ENCODE peak calls at places on chromosomes 13 and 19, in nine cellular contexts. A is BE2C, J is sigmoid colon, N is psoas muscle, Z is uterus, G is MM.1S, P is GM23338, M is cardiac muscle cell, I is heart right ventricle. E is an unnamed sample. For H3K27me3 and H3K4me1, the result is how much of the 10 kb centered on the place peaks cover.

GRCh38 chr13:74751739-74752138 is 617.5 kb upstream of the KLF12 start:
- DNase-seq in A (peak), J (no peak), N (no peak), Z (no peak), G (no peak), P (no peak), M (no peak), I (no peak), E (no peak)

GRCh38 chr13:98253526-98253925 is 76.5 kb upstream of the RNF113B start:
- DNase-seq in A (no peak), J (no peak), N (no peak), Z (no peak), G (no peak), P (no peak), M (no peak), I (no peak), E (no peak)

GRCh38 chr19:2487780-2488330 is 11.9 kb downstream of the GADD45B start:
- DNase-seq in A (no peak), J (no peak), N (no peak), Z (no peak), G (no peak), P (no peak), M (no peak), I (no peak), E (no peak)

GRCh38 chr13:37640499-37640898 is 41.9 kb upstream of the POSTN start:
- DNase-seq in A (no peak), J (no peak), N (no peak), Z (no peak), G (no peak), P (peak), M (peak), I (no peak), E (no peak)

GRCh38 chr19:4009990-4010807 is 2.7 kb downstream of the PIAS4 start:
- DNase-seq in A (no peak), J (peak), N (no peak), Z (no peak), G (no peak), P (no peak), M (no peak), I (no peak), E (no peak)

GRCh38 chr19:48290923-48291700 is 21.2 kb downstream of the ZNF114 start:
- DNase-seq in A (peak), J (peak), N (peak), Z (peak), G (peak), P (peak), M (peak), I (peak), E (peak)

GRCh38 chr19:789473-790052 is 7.7 kb upstream of the PTBP1 start:
- DNase-seq in A (peak), J (no peak), N (peak), Z (no peak), G (no peak), P (peak), M (peak), I (peak), E (no peak)

GRCh38 chr19:2461751-2462634 is 5.2 kb upstream of the LMNB2 start:
- DNase-seq in A (peak), J (no peak), N (peak), Z (peak), G (peak), P (peak), M (peak), I (peak), E (peak)

GRCh38 chr19:58399903-58400637 is 4.6 kb downstream of the RNF225 start:
- DNase-seq in A (no peak), J (peak), N (no peak), Z (no peak), G (no peak), P (no peak), M (no peak), I (no peak), E (no peak)

GRCh38 chr19:29854033-29854432 is 42.2 kb downstream of the CCNE1 start:
- DNase-seq in A (no peak), J (peak), N (no peak), Z (no peak), G (no peak), P (no peak), M (no peak), I (no peak), E (no peak)

GRCh38 chr13:110012102-110012739 is 225.8 kb upstream of the IRS2 start:
- DNase-seq in A (no peak), J (no peak), N (no peak), Z (no peak), G (no peak), P (no peak), M (no peak), I (no peak), E (peak)

GRCh38 chr19:778910-779653 is 18.2 kb upstream of the PTBP1 start:
- DNase-seq in A (no peak), J (peak), N (peak), Z (peak), G (no peak), P (peak), M (no peak), I (no peak), E (no peak)

GRCh38 chr19:10111405-10111811 is at the start of gene P2RY11:
- DNase-seq in A (peak), J (no peak), N (no peak), Z (no peak), G (no peak), P (no peak), M (no peak), I (no peak), E (no peak)

GRCh38 chr13:59176775-59177174 is 987.0 kb downstream of the DIAPH3 start:
- DNase-seq in A (no peak), J (no peak), N (no peak), Z (no peak), G (no peak), P (peak), M (no peak), I (no peak), E (no peak)

GRCh38 chr19:16386619-16387240 is 62.1 kb downstream of the KLF2 start:
- DNase-seq in A (peak), J (peak), N (no peak), Z (peak), G (peak), P (peak), M (peak), I (no peak), E (no peak)

GRCh38 chr19:10923503-10924076 is 4.8 kb downstream of the YIPF2 start:
- DNase-seq in A (no peak), J (no peak), N (no peak), Z (no peak), G (no peak), P (no peak), M (no peak), I (no peak), E (no peak)

GRCh38 chr13:113962975-113963374 is 10.9 kb downstream of the C13orf46 start:
- DNase-seq in A (peak), J (peak), N (peak), Z (no peak), G (no peak), P (no peak), M (no peak), I (peak), E (peak)

GRCh38 chr19:3710265-3710812 is 2.2 kb downstream of the TJP3 start:
- DNase-seq in A (no peak), J (peak), N (peak), Z (no peak), G (no peak), P (peak), M (peak), I (peak), E (peak)

GRCh38 chr13:43935878-43936277 is 56.2 kb downstream of the LACC1 start:
- DNase-seq in A (no peak), J (no peak), N (no peak), Z (no peak), G (no peak), P (no peak), M (no peak), I (no peak), E (no peak)

DNA sequence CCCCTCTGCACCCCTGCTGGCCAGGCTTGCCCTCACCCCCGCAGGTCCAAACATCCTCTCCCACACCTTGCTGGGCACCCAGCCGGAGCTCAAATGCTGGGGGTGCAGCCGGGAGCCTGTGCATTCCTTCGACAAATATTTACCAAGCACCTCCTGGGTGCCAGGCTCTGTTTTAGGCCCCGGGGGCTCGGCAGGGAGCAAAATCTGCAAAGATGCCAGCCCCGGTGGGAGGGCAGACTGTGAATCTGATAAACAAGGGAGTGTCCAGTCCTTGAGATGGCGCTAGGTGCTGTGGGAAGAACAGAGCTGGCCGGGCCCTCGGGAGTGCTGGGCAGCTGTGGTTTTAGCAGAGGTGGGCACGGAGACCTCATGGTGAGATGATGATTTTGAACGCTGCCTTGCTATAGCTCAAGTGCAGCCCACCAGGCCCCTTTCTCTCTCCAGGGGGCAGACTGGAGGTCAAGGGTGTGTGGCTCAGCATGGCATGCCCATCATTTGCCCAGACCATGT is 10.6 kb downstream of the NFIX start:
- DNase-seq in A (no peak), J (no peak), N (no peak), Z (no peak), G (no peak), P (no peak), M (no peak), I (no peak), E (peak)
- H3K27me3 ChIP-seq in A (under half), J (under half), N (under half), Z (under half), G (half or more), P (half or more), M (half or more), I (under half), E (under half)

GRCh38 chr13:99303863-99304521 is 3.2 kb downstream of the GPR183 start:
- DNase-seq in A (no peak), J (no peak), N (no peak), Z (no peak), G (no peak), P (no peak), M (no peak), I (no peak), E (peak)

GRCh38 chr13:99307247-99307646 is at the start of gene GPR183:
- DNase-seq in A (no peak), J (no peak), N (no peak), Z (no peak), G (no peak), P (no peak), M (peak), I (no peak), E (no peak)

GRCh38 chr13:99304541-99304940 is 2.7 kb downstream of the GPR183 start:
- DNase-seq in A (no peak), J (no peak), N (no peak), Z (no peak), G (no peak), P (no peak), M (no peak), I (no peak), E (no peak)

GRCh38 chr13:99307648-99308339 is 595 bp upstream of the GPR183 start:
- DNase-seq in A (no peak), J (no peak), N (no peak), Z (no peak), G (no peak), P (no peak), M (peak), I (no peak), E (peak)

GRCh38 chr13:99305180-99305965 is 1.8 kb downstream of the GPR183 start:
- DNase-seq in A (no peak), J (no peak), N (no peak), Z (no peak), G (no peak), P (no peak), M (no peak), I (no peak), E (no peak)
- H3K4me1 ChIP-seq in A (under half), J (under half), N (under half), Z (under half), G (under half), P (under half), M (under half), I (under half), E (under half)

GRCh38 chr13:42876270-42876714 is 94.9 kb downstream of the FAM216B start:
- DNase-seq in A (no peak), J (no peak), N (no peak), Z (no peak), G (no peak), P (peak), M (no peak), I (no peak), E (no peak)

GRCh38 chr13:42878721-42879120 is 97.3 kb downstream of the FAM216B start:
- DNase-seq in A (no peak), J (no peak), N (no peak), Z (no peak), G (no peak), P (no peak), M (no peak), I (no peak), E (no peak)

GRCh38 chr13:42876810-42877550 is 95.6 kb downstream of the FAM216B start:
- DNase-seq in A (no peak), J (no peak), N (no peak), Z (no peak), G (no peak), P (no peak), M (no peak), I (no peak), E (no peak)

GRCh38 chr13:42873081-42873480 is 91.7 kb downstream of the FAM216B start:
- DNase-seq in A (no peak), J (no peak), N (no peak), Z (no peak), G (no peak), P (no peak), M (no peak), I (no peak), E (no peak)

DNA sequence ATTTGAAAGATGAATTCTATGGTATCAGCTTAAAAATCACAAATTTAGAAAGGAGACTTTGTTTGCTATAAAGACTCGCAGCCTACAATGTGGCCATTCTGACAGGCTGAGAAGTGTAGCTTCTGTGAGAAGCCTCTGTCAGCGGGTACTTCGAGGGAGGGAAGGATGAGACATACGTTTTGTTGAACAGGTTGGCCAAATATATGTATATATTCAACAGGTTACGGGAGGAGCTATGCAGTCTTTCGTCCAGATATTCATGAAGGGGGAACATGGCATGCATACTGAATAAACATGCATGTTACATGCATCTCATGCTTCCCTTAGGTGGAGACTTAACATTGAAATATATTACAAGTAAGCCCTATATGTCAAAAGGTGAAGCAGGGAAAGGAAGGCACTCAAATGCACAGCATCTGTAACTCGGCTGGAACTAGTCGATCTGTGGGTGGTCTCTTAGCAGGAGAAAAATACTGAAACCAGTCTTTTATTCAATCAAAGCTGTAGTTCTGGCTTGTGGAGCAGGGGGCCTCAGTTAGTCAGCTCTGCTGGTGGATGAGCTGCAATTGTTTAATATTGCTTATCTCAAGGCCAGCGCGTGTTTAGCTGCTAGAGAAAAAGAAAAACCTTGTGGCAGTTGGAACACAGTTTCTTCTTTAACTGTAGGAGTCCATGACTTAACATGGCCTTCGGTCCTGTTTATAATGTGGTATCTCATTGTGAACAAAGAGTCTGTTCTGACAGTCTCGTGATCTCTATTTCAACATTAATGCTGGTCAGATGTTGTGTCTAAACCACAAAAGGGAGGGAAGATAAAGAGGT is 94.3 kb downstream of the FAM216B start:
- DNase-seq in A (peak), J (no peak), N (no peak), Z (no peak), G (no peak), P (peak), M (peak), I (no peak), E (no peak)
- TF ChIP-seq CTCF in A (peak), J (no peak), N (no peak), Z (no peak), G (no peak), P (peak), M (peak), I (peak), E (no peak)

DNA sequence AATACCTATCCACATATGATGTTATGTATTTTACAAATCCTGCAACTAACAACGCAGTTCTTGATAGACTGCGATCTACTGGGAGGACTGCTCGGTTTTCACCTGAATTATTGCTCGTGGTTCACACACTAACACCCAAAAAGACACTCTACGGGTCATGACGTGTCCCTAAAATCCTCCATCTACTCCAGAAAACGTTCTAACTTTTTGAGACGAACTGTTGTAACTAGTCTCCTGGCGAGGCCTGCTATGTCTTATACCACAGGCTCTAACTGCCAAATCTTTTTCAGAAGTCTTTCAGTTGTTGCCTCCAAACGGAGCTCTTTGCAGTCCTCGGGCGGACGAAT is 108.2 kb downstream of the KCNRG start:
- DNase-seq in A (no peak), J (no peak), N (no peak), Z (no peak), G (no peak), P (no peak), M (no peak), I (no peak), E (no peak)
- H3K27me3 ChIP-seq in A (under half), J (under half), N (under half), Z (under half), G (under half), P (half or more), M (half or more), I (under half), E (under half)

GRCh38 chr13:20664304-20664703 is 39.2 kb upstream of the IL17D start:
- DNase-seq in A (no peak), J (no peak), N (no peak), Z (no peak), G (no peak), P (no peak), M (no peak), I (no peak), E (no peak)

GRCh38 chr13:20666948-20667347 is 36.6 kb upstream of the IL17D start:
- DNase-seq in A (no peak), J (no peak), N (no peak), Z (no peak), G (no peak), P (no peak), M (no peak), I (no peak), E (no peak)

GRCh38 chr13:20671789-20672188 is 31.7 kb upstream of the IL17D start:
- DNase-seq in A (no peak), J (no peak), N (no peak), Z (no peak), G (no peak), P (no peak), M (no peak), I (no peak), E (no peak)

GRCh38 chr13:20669162-20669561 is 34.3 kb upstream of the IL17D start:
- DNase-seq in A (no peak), J (no peak), N (no peak), Z (no peak), G (peak), P (no peak), M (no peak), I (no peak), E (no peak)

GRCh38 chr13:20667857-20668256 is 35.6 kb upstream of the IL17D start:
- DNase-seq in A (no peak), J (no peak), N (no peak), Z (no peak), G (no peak), P (no peak), M (peak), I (no peak), E (no peak)
- H3K4me1 ChIP-seq in A (under half), J (under half), N (under half), Z (under half), G (under half), P (under half), M (under half), I (under half), E (under half)

GRCh38 chr13:66689628-66690027 is 540.5 kb downstream of the PCDH9 start:
- DNase-seq in A (peak), J (no peak), N (no peak), Z (no peak), G (peak), P (peak), M (no peak), I (no peak), E (no peak)
- TF ChIP-seq CTCF in A (peak), J (no peak), N (no peak), Z (no peak), G (peak), P (peak), M (peak), I (peak), E (no peak)